ENCODE peak calls at places on chromosome 6, in six cellular contexts. H is cardiac muscle cell, B is psoas muscle, N is mesendoderm, X is body of pancreas, P is tibial artery. W is an unnamed sample.

GRCh38 chr6:52377538-52378221 is 15.7 kb downstream of the PAQR8 start:
- DNase-seq in H (no peak), B (no peak), N (no peak), X (no peak), P (no peak), W (no peak)

GRCh38 chr6:119323478-119323877 is 26.1 kb downstream of the MAN1A1 start:
- DNase-seq in H (no peak), B (no peak), N (no peak), X (no peak), P (no peak), W (no peak)

GRCh38 chr6:128521302-128521632 is 868 bp upstream of the PTPRK start:
- DNase-seq in H (no peak), B (no peak), N (no peak), X (no peak), P (no peak), W (no peak)

GRCh38 chr6:70108230-70108629 is 194.7 kb downstream of the COL9A1 start:
- DNase-seq in H (peak), B (no peak), N (peak), X (no peak), P (no peak), W (no peak)

GRCh38 chr6:125812394-125813231 is 21.9 kb downstream of the NCOA7 start:
- DNase-seq in H (no peak), B (no peak), N (peak), X (no peak), P (no peak), W (no peak)

GRCh38 chr6:15484115-15484514 is 178.7 kb downstream of the DTNBP1 start:
- DNase-seq in H (no peak), B (no peak), N (no peak), X (no peak), P (no peak), W (no peak)

GRCh38 chr6:70863343-70863742 is 93.5 kb downstream of the B3GAT2 start:
- DNase-seq in H (no peak), B (no peak), N (no peak), X (no peak), P (no peak), W (no peak)

GRCh38 chr6:11126876-11127275 is 15.4 kb upstream of the ERVFRD-1 start:
- DNase-seq in H (no peak), B (no peak), N (peak), X (no peak), P (no peak), W (no peak)

GRCh38 chr6:44333273-44333919 is 9.1 kb upstream of the SPATS1 start:
- DNase-seq in H (no peak), B (no peak), N (no peak), X (peak), P (no peak), W (no peak)

GRCh38 chr6:34919651-34920050 is 30.6 kb downstream of the ANKS1A start:
- DNase-seq in H (no peak), B (no peak), N (no peak), X (no peak), P (no peak), W (no peak)

GRCh38 chr6:50826803-50827202 is 8.1 kb downstream of the TFAP2B start:
- DNase-seq in H (no peak), B (no peak), N (no peak), X (no peak), P (no peak), W (no peak)

GRCh38 chr6:50826037-50826761 is 7.5 kb downstream of the TFAP2B start:
- DNase-seq in H (no peak), B (no peak), N (no peak), X (no peak), P (no peak), W (no peak)

GRCh38 chr6:50823130-50823920 is 4.7 kb downstream of the TFAP2B start:
- DNase-seq in H (no peak), B (no peak), N (no peak), X (no peak), P (no peak), W (no peak)

GRCh38 chr6:50824505-50824904 is 5.8 kb downstream of the TFAP2B start:
- DNase-seq in H (no peak), B (no peak), N (no peak), X (no peak), P (no peak), W (no peak)

DNA sequence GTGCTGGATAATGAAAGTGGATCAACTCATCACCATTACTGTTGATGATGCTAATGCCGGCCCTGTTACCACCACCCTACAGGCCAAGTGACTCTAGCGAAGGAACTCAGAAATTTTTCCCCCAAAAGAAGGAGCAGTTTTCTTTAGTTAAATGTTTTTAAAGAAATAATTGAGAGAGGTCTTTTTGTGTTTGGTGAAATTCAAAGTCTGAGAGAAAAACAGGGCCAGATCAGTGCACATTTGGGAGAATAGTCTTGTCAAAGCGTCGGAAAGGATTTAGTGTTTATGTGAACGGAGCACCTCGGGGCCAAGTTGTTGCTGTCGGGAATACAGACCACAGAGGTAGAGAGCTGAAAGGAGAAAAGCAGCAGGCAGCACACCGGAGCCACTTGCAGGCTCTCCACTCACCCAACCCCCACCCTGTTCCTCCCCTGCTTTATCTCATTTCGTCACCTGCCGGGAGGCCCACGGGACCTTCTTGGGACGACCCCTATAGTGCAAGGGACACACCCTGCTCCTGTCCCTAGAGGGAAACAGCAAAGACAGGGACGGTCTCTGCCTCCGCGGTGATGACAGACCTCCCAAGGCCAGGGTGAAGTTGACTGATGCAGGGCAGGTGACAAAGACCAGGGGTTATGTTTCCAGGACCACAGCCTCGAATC is 6.8 kb downstream of the TFAP2B start:
- DNase-seq in H (no peak), B (no peak), N (no peak), X (no peak), P (no peak), W (no peak)
- H3K4me3 ChIP-seq in H (no peak), B (no peak), N (no peak), X (no peak), P (no peak), W (no peak)

GRCh38 chr6:3748726-3749389 is 2.7 kb downstream of the PXDC1 start:
- DNase-seq in H (no peak), B (no peak), N (no peak), X (no peak), P (no peak), W (no peak)
- H3K4me3 ChIP-seq in H (no peak), B (peak), N (no peak), X (no peak), P (peak), W (no peak)

DNA sequence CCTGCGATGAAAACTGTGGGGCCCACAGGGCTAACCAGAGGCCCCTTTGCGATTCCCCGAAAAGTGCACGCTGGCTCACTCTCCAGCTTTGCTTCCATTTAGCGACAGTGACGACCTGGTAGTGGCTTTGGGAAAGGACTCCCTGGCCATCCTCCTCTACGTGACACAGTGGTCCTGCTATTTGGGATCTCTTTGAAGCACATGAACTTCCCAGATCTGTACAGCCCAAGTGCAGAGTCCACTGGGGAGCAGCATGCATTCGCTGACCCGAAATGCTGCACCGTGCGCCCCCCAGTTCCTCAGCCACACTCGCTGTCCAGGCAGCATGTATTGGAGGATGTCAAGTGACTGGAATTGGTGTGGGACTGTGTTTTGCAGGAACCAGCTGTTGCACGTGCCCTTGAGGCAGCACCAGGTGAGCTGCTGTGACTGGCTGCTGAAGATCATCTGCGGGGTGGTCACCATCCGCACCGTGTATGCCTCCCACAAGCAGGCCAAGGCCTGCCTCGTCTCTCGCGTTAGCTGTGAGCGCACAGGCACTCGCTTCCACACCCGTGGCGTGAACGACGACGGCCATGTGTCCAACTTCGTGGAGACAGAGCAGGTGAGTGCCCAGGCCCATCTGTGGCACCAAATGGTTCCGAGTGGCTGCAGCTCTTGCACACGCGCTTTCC is 51.6 kb downstream of the SYNJ2 start:
- DNase-seq in H (no peak), B (no peak), N (no peak), X (no peak), P (peak), W (no peak)
- H3K4me3 ChIP-seq in H (no peak), B (no peak), N (no peak), X (no peak), P (no peak), W (no peak)

GRCh38 chr6:51213806-51214205 is 395.1 kb downstream of the TFAP2B start:
- DNase-seq in H (peak), B (no peak), N (peak), X (no peak), P (no peak), W (peak)

GRCh38 chr6:51214442-51214841 is 395.8 kb downstream of the TFAP2B start:
- DNase-seq in H (no peak), B (no peak), N (peak), X (no peak), P (no peak), W (no peak)

DNA sequence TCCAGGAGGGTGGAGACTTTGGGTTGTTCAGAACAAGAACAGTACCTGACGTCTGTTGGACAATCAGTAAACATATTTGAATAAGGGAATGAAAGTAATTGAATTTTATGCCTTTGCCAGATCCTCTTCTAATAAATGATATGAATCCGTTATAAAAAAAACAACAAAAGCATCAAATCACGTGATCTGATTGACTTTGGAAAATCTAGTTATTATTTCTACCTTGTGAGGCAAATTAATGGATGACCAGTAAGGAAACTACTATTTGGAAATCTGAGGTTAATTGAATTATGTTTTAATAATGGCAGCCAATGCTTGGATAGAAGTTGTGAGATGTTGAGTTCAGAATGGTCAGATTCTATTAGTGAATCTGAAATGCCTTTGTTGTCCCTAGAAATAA is 399.5 kb downstream of the TFAP2B start:
- DNase-seq in H (no peak), B (no peak), N (no peak), X (no peak), P (no peak), W (no peak)
- H3K4me3 ChIP-seq in H (no peak), B (no peak), N (no peak), X (no peak), P (no peak), W (no peak)

DNA sequence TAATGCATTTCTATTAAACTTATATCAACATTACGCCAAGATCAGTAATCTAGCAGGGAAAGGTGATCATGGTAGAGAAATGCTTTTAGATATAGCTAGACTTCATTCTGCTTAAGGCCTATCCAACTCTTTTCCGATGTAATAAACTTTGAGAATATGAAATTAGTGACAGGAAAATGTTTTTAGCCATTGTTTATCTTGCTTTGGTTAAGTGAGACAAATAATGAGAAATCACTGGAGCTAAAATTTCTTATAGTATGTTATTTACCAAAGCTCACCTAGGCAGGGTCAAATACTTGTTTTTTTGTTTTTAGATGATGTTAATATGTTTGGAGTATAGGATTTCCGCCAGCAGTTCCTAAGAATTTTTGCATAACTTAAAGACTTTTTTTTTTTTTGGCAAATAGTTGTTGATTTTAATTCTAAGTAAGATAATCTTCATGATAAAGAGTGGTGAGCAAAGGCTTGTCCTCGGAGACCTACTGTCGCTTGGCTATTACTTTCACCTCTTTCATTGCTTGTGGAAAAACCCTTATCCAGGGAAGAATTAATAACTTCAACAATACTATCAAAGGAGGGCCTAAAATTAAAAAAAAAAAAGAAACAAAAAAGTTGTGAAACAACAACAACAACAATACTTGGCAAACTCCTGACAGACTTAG is 98.3 kb downstream of the SOX4 start:
- DNase-seq in H (no peak), B (no peak), N (no peak), X (no peak), P (no peak), W (no peak)
- H3K4me3 ChIP-seq in H (no peak), B (no peak), N (no peak), X (no peak), P (no peak), W (no peak)